ENCODE peak calls at places on chromosomes 11 and 22, in five cellular contexts. X is ELR, A is stromal cell of bone marrow, W is midbrain, Y is GM20000. Z is an unnamed sample.

GRCh38 chr11:31824791-31825452 is 13.8 kb upstream of the PAX6 start:
- DNase-seq in Y (peak), W (no peak), X (no peak), A (no peak), Z (no peak)

GRCh38 chr22:22558071-22558971 is 744 bp downstream of the PRAME start:
- DNase-seq in W (no peak), A (no peak), X (no peak), Y (no peak), Z (no peak)

GRCh38 chr11:36509694-36510566 is at the start of gene TRAF6:
- DNase-seq in Y (peak), X (peak), A (peak), W (peak), Z (peak)

GRCh38 chr11:65498042-65498726 is 661 bp upstream of the MALAT1 start:
- DNase-seq in A (peak), W (no peak), Y (no peak), X (peak), Z (no peak)

GRCh38 chr11:92329644-92330043 is 105.0 kb downstream of the FAT3 start:
- DNase-seq in X (no peak), W (no peak), Y (no peak), A (peak), Z (no peak)

GRCh38 chr11:18091731-18092130 is 14.2 kb downstream of the SAAL1 start:
- DNase-seq in Y (no peak), X (no peak), W (no peak), A (no peak), Z (no peak)

GRCh38 chr11:27926981-27927481 is 180.9 kb downstream of the KIF18A start:
- DNase-seq in A (no peak), Y (no peak), X (peak), W (no peak), Z (peak)

GRCh38 chr11:72613977-72614376 is 60.2 kb downstream of the PDE2A start:
- DNase-seq in A (no peak), X (no peak), Y (peak), W (peak), Z (no peak)

GRCh38 chr22:22360014-22360413 is 115.4 kb downstream of the VPREB1 start:
- DNase-seq in W (no peak), X (no peak), A (no peak), Y (no peak), Z (no peak)

GRCh38 chr11:65129649-65130441 is 4.5 kb downstream of the SYVN1 start:
- DNase-seq in W (no peak), A (no peak), X (no peak), Y (no peak), Z (no peak)

GRCh38 chr11:123196060-123196714 is 1.1 kb upstream of the CLMP start:
- DNase-seq in X (no peak), W (no peak), A (no peak), Y (no peak), Z (no peak)

GRCh38 chr11:6637871-6638270 is 17.7 kb downstream of the DCHS1 start:
- DNase-seq in W (no peak), A (peak), Y (no peak), X (peak), Z (peak)

GRCh38 chr11:78194490-78194889 is 5.8 kb downstream of the USP35 start:
- DNase-seq in Y (no peak), W (no peak), A (no peak), X (no peak), Z (no peak)

GRCh38 chr11:69356703-69357457 is 62.9 kb downstream of the MYEOV start:
- DNase-seq in W (no peak), Y (no peak), A (no peak), X (no peak), Z (no peak)

GRCh38 chr11:115616941-115617340 is 112.7 kb upstream of the CADM1 start:
- DNase-seq in W (no peak), A (peak), Y (no peak), X (peak), Z (peak)

GRCh38 chr11:123052884-123053721 is 8.8 kb downstream of the HSPA8 start:
- DNase-seq in X (no peak), Y (no peak), A (no peak), W (no peak), Z (no peak)

GRCh38 chr11:2090172-2091111 is 48.7 kb downstream of the IGF2 start:
- DNase-seq in A (no peak), X (no peak), Y (no peak), W (no peak), Z (no peak)

GRCh38 chr22:50262460-50262911 is 1.0 kb upstream of the MAPK12 start:
- DNase-seq in Y (no peak), W (no peak), A (no peak), X (peak), Z (no peak)

GRCh38 chr11:78666675-78667129 is 92.0 kb upstream of the NARS2 start:
- DNase-seq in W (no peak), A (peak), Y (no peak), X (no peak), Z (no peak)

GRCh38 chr22:46421272-46421671 is 85.8 kb downstream of the TRMU start:
- DNase-seq in Y (peak), W (no peak), A (no peak), X (no peak), Z (no peak)

GRCh38 chr22:27494821-27495220 is 306.7 kb downstream of the MN1 start:
- DNase-seq in Y (no peak), A (no peak), X (no peak), W (no peak), Z (no peak)

GRCh38 chr11:63574856-63575602 is 11.8 kb upstream of the PLAAT2 start:
- DNase-seq in W (peak), X (no peak), A (peak), Y (no peak), Z (peak)

GRCh38 chr22:26975381-26975780 is 318.0 kb downstream of the MIAT start:
- DNase-seq in W (no peak), A (no peak), Y (no peak), X (peak), Z (peak)

GRCh38 chr22:44261861-44262595 is 50.7 kb downstream of the SHISAL1 start:
- DNase-seq in X (no peak), A (no peak), Y (no peak), W (no peak), Z (no peak)